ENCODE peak calls at places on chromosomes 5 and 9, in nine cellular contexts. One of them, this sample, is unnamed.

GRCh38 chr5:10699281-10699874 is 61.7 kb downstream of the DAP start:
- DNase-seq in mucosa of descending colon: no peak
- DNase-seq in tibial artery: no peak
- DNase-seq in astrocyte: no peak
- DNase-seq in hepatocyte: no peak
- DNase-seq in transverse colon: no peak
- DNase-seq in fibroblast of pulmonary artery: no peak
- DNase-seq in keratinocyte: no peak
- DNase-seq in OCI-LY7: peak; percentile 83
- DNase-seq in this sample: no peak

GRCh38 chr5:63456279-63456678 is 506.0 kb downstream of the HTR1A start:
- DNase-seq in mucosa of descending colon: no peak
- DNase-seq in tibial artery: no peak
- DNase-seq in astrocyte: no peak
- DNase-seq in hepatocyte: no peak
- DNase-seq in transverse colon: no peak
- DNase-seq in fibroblast of pulmonary artery: no peak
- DNase-seq in keratinocyte: no peak
- DNase-seq in OCI-LY7: no peak
- DNase-seq in this sample: no peak

GRCh38 chr9:91837982-91838731 is 111.9 kb downstream of the ROR2 start:
- DNase-seq in mucosa of descending colon: peak; percentile 70
- DNase-seq in tibial artery: peak; percentile 66
- DNase-seq in astrocyte: peak; percentile 16
- DNase-seq in hepatocyte: peak; percentile 77
- DNase-seq in transverse colon: peak; percentile 75
- DNase-seq in fibroblast of pulmonary artery: peak; percentile 72
- DNase-seq in keratinocyte: peak; percentile 25
- DNase-seq in OCI-LY7: no peak
- DNase-seq in this sample: peak; percentile 48

GRCh38 chr5:32087086-32088082 is 86.7 kb downstream of the GOLPH3 start:
- DNase-seq in mucosa of descending colon: no peak
- DNase-seq in tibial artery: no peak
- DNase-seq in astrocyte: no peak
- DNase-seq in hepatocyte: no peak
- DNase-seq in transverse colon: no peak
- DNase-seq in fibroblast of pulmonary artery: no peak
- DNase-seq in keratinocyte: no peak
- DNase-seq in OCI-LY7: no peak
- DNase-seq in this sample: no peak

GRCh38 chr5:125326114-125326513 is 579.7 kb upstream of the ZNF608 start:
- DNase-seq in mucosa of descending colon: peak; percentile 45
- DNase-seq in tibial artery: no peak
- DNase-seq in astrocyte: peak; percentile 84
- DNase-seq in hepatocyte: peak; percentile 55
- DNase-seq in transverse colon: peak; percentile 23
- DNase-seq in fibroblast of pulmonary artery: peak; percentile 73
- DNase-seq in keratinocyte: no peak
- DNase-seq in OCI-LY7: no peak
- DNase-seq in this sample: no peak

GRCh38 chr9:37328561-37329227 is 93.8 kb upstream of the GRHPR start:
- DNase-seq in mucosa of descending colon: peak; percentile 20
- DNase-seq in tibial artery: no peak
- DNase-seq in astrocyte: no peak
- DNase-seq in hepatocyte: no peak
- DNase-seq in transverse colon: no peak
- DNase-seq in fibroblast of pulmonary artery: no peak
- DNase-seq in keratinocyte: no peak
- DNase-seq in OCI-LY7: no peak
- DNase-seq in this sample: no peak

GRCh38 chr5:135073771-135074345 is 39.8 kb upstream of the PITX1 start:
- DNase-seq in mucosa of descending colon: no peak
- DNase-seq in tibial artery: peak; percentile 43
- DNase-seq in astrocyte: peak; percentile 38
- DNase-seq in hepatocyte: no peak
- DNase-seq in transverse colon: no peak
- DNase-seq in fibroblast of pulmonary artery: peak; percentile 4
- DNase-seq in keratinocyte: no peak
- DNase-seq in OCI-LY7: no peak
- DNase-seq in this sample: no peak

GRCh38 chr5:67639311-67639710 is 442.7 kb upstream of the CD180 start:
- DNase-seq in mucosa of descending colon: no peak
- DNase-seq in tibial artery: no peak
- DNase-seq in astrocyte: no peak
- DNase-seq in hepatocyte: no peak
- DNase-seq in transverse colon: no peak
- DNase-seq in fibroblast of pulmonary artery: peak; percentile 20
- DNase-seq in keratinocyte: no peak
- DNase-seq in OCI-LY7: no peak
- DNase-seq in this sample: no peak

GRCh38 chr5:129094924-129095797 is 612 bp downstream of the ISOC1 start:
- DNase-seq in mucosa of descending colon: peak; percentile 77
- DNase-seq in tibial artery: peak; percentile 77
- DNase-seq in astrocyte: peak; percentile 11
- DNase-seq in hepatocyte: peak; percentile 87
- DNase-seq in transverse colon: peak; percentile 79
- DNase-seq in fibroblast of pulmonary artery: peak; percentile 73
- DNase-seq in keratinocyte: no peak
- DNase-seq in OCI-LY7: peak; percentile 53
- DNase-seq in this sample: peak; percentile 54

GRCh38 chr5:150458819-150459557 is 9.4 kb upstream of the RPS14 start:
- DNase-seq in mucosa of descending colon: peak; percentile 89
- DNase-seq in tibial artery: peak; percentile 83
- DNase-seq in astrocyte: no peak
- DNase-seq in hepatocyte: peak; percentile 86
- DNase-seq in transverse colon: peak; percentile 89
- DNase-seq in fibroblast of pulmonary artery: peak; percentile 55
- DNase-seq in keratinocyte: no peak
- DNase-seq in OCI-LY7: peak; percentile 84
- DNase-seq in this sample: no peak
- H3K4me3 ChIP-seq in mucosa of descending colon: no peak overlapping the region
- H3K4me3 ChIP-seq in tibial artery: peak overlapping the region; percentile 32
- H3K4me3 ChIP-seq in astrocyte: no peak overlapping the region
- H3K4me3 ChIP-seq in hepatocyte: no peak overlapping the region
- H3K4me3 ChIP-seq in transverse colon: no peak overlapping the region
- H3K4me3 ChIP-seq in fibroblast of pulmonary artery: no peak overlapping the region
- H3K4me3 ChIP-seq in keratinocyte: no peak overlapping the region
- H3K4me3 ChIP-seq in OCI-LY7: no peak overlapping the region
- H3K4me3 ChIP-seq in this sample: no peak overlapping the region

GRCh38 chr9:125141251-125141650 is 2.1 kb downstream of the SCAI start:
- DNase-seq in mucosa of descending colon: no peak
- DNase-seq in tibial artery: no peak
- DNase-seq in astrocyte: peak; percentile 50
- DNase-seq in hepatocyte: no peak
- DNase-seq in transverse colon: no peak
- DNase-seq in fibroblast of pulmonary artery: no peak
- DNase-seq in keratinocyte: no peak
- DNase-seq in OCI-LY7: no peak
- DNase-seq in this sample: no peak
- H3K4me3 ChIP-seq in mucosa of descending colon: no peak overlapping the region
- H3K4me3 ChIP-seq in tibial artery: no peak overlapping the region
- H3K4me3 ChIP-seq in astrocyte: no peak overlapping the region
- H3K4me3 ChIP-seq in hepatocyte: no peak overlapping the region
- H3K4me3 ChIP-seq in transverse colon: no peak overlapping the region
- H3K4me3 ChIP-seq in fibroblast of pulmonary artery: no peak overlapping the region
- H3K4me3 ChIP-seq in keratinocyte: no peak overlapping the region
- H3K4me3 ChIP-seq in OCI-LY7: no peak overlapping the region
- H3K4me3 ChIP-seq in this sample: no peak overlapping the region

GRCh38 chr9:131446276-131446675 is 52.4 kb downstream of the PRRC2B start:
- DNase-seq in mucosa of descending colon: no peak
- DNase-seq in tibial artery: peak; percentile 50
- DNase-seq in astrocyte: no peak
- DNase-seq in hepatocyte: no peak
- DNase-seq in transverse colon: no peak
- DNase-seq in fibroblast of pulmonary artery: no peak
- DNase-seq in keratinocyte: no peak
- DNase-seq in OCI-LY7: no peak
- DNase-seq in this sample: no peak

GRCh38 chr9:131447600-131447999 is 53.7 kb downstream of the PRRC2B start:
- DNase-seq in mucosa of descending colon: no peak
- DNase-seq in tibial artery: peak; percentile 23
- DNase-seq in astrocyte: no peak
- DNase-seq in hepatocyte: no peak
- DNase-seq in transverse colon: no peak
- DNase-seq in fibroblast of pulmonary artery: no peak
- DNase-seq in keratinocyte: no peak
- DNase-seq in OCI-LY7: no peak
- DNase-seq in this sample: no peak

GRCh38 chr9:131449276-131449675 is 53.4 kb upstream of the POMT1 start:
- DNase-seq in mucosa of descending colon: no peak
- DNase-seq in tibial artery: no peak
- DNase-seq in astrocyte: no peak
- DNase-seq in hepatocyte: no peak
- DNase-seq in transverse colon: no peak
- DNase-seq in fibroblast of pulmonary artery: no peak
- DNase-seq in keratinocyte: no peak
- DNase-seq in OCI-LY7: no peak
- DNase-seq in this sample: no peak

GRCh38 chr9:131447148-131447547 is 53.3 kb downstream of the PRRC2B start:
- DNase-seq in mucosa of descending colon: no peak
- DNase-seq in tibial artery: peak; percentile 33
- DNase-seq in astrocyte: peak; percentile 70
- DNase-seq in hepatocyte: no peak
- DNase-seq in transverse colon: no peak
- DNase-seq in fibroblast of pulmonary artery: no peak
- DNase-seq in keratinocyte: no peak
- DNase-seq in OCI-LY7: no peak
- DNase-seq in this sample: no peak

DNA sequence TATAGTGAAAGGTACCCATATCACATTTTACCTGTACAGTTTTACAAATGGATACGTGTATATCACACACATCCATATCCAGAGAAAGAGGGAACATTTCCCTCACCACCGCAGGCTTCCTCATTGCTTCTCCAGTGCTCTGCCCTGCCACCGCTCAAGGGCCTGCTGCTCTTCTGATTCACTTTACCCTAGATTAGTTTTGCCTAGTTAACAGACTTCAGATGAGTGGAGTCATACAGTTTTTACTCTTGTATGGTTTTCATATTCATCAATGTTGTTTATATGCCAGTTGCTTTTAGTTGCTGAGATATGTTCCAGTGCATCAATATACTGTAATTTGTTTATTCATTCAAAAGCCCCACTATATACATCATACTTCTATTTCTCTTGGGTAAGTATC is 53.9 kb upstream of the POMT1 start:
- DNase-seq in mucosa of descending colon: no peak
- DNase-seq in tibial artery: no peak
- DNase-seq in astrocyte: no peak
- DNase-seq in hepatocyte: no peak
- DNase-seq in transverse colon: no peak
- DNase-seq in fibroblast of pulmonary artery: no peak
- DNase-seq in keratinocyte: no peak
- DNase-seq in OCI-LY7: no peak
- DNase-seq in this sample: no peak
- H3K4me3 ChIP-seq in mucosa of descending colon: no peak overlapping the region
- H3K4me3 ChIP-seq in tibial artery: no peak overlapping the region
- H3K4me3 ChIP-seq in astrocyte: no peak overlapping the region
- H3K4me3 ChIP-seq in hepatocyte: no peak overlapping the region
- H3K4me3 ChIP-seq in transverse colon: no peak overlapping the region
- H3K4me3 ChIP-seq in fibroblast of pulmonary artery: no peak overlapping the region
- H3K4me3 ChIP-seq in keratinocyte: no peak overlapping the region
- H3K4me3 ChIP-seq in OCI-LY7: no peak overlapping the region
- H3K4me3 ChIP-seq in this sample: no peak overlapping the region

DNA sequence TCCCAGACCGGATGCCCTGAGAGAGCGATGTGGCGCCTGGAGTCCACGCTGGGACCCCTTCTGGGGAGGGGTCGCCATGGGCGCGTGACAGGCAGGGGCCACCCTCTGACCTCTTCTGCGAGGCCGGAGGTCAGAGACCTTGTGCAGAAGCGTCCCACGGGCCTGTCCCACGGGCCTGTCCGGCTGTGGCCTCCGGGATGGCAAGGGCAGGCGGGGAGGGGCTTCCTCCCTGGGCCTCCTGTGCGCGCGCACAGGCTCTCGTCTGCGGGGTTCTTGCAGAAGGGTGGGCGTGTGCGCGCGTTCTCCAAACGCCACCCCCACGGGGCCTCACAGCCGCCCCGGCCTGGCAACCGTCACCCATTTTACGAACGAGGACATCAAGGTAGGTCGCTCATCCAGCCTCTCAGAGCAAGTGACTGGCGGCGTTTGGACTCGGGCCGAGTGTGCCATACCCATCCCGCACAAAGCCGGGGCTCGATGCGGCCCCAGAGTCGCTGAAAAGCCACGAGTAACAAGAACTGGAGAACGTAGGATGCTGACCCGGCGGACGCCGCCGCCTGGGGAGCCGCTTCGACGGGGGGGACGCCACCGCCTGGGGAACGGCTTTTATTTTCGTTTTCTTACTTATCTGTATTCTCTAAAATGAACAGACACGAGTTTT is 897 bp downstream of the AHRR start:
- DNase-seq in mucosa of descending colon: no peak
- DNase-seq in tibial artery: no peak
- DNase-seq in astrocyte: no peak
- DNase-seq in hepatocyte: no peak
- DNase-seq in transverse colon: no peak
- DNase-seq in fibroblast of pulmonary artery: no peak
- DNase-seq in keratinocyte: no peak
- DNase-seq in OCI-LY7: no peak
- DNase-seq in this sample: no peak
- H3K4me3 ChIP-seq in mucosa of descending colon: no peak overlapping the region
- H3K4me3 ChIP-seq in tibial artery: peak overlapping the region; percentile 40
- H3K4me3 ChIP-seq in astrocyte: peak overlapping the region; percentile 56
- H3K4me3 ChIP-seq in hepatocyte: no peak overlapping the region
- H3K4me3 ChIP-seq in transverse colon: peak overlapping the region; percentile 49
- H3K4me3 ChIP-seq in fibroblast of pulmonary artery: peak overlapping the region; percentile 63
- H3K4me3 ChIP-seq in keratinocyte: no peak overlapping the region
- H3K4me3 ChIP-seq in OCI-LY7: no peak overlapping the region
- H3K4me3 ChIP-seq in this sample: no peak overlapping the region

GRCh38 chr9:127769985-127770904 is 8.2 kb downstream of the SH2D3C start:
- DNase-seq in mucosa of descending colon: no peak
- DNase-seq in tibial artery: no peak
- DNase-seq in astrocyte: no peak
- DNase-seq in hepatocyte: no peak
- DNase-seq in transverse colon: no peak
- DNase-seq in fibroblast of pulmonary artery: no peak
- DNase-seq in keratinocyte: no peak
- DNase-seq in OCI-LY7: no peak
- DNase-seq in this sample: no peak
- H3K4me3 ChIP-seq in mucosa of descending colon: no peak overlapping the region
- H3K4me3 ChIP-seq in tibial artery: peak overlapping the region; percentile 50
- H3K4me3 ChIP-seq in astrocyte: peak overlapping the region; percentile 56
- H3K4me3 ChIP-seq in hepatocyte: no peak overlapping the region
- H3K4me3 ChIP-seq in transverse colon: peak overlapping the region; percentile 42
- H3K4me3 ChIP-seq in fibroblast of pulmonary artery: peak overlapping the region; percentile 67
- H3K4me3 ChIP-seq in keratinocyte: peak overlapping the region; percentile 73
- H3K4me3 ChIP-seq in OCI-LY7: peak overlapping the region; percentile 69
- H3K4me3 ChIP-seq in this sample: peak overlapping the region; percentile 72

DNA sequence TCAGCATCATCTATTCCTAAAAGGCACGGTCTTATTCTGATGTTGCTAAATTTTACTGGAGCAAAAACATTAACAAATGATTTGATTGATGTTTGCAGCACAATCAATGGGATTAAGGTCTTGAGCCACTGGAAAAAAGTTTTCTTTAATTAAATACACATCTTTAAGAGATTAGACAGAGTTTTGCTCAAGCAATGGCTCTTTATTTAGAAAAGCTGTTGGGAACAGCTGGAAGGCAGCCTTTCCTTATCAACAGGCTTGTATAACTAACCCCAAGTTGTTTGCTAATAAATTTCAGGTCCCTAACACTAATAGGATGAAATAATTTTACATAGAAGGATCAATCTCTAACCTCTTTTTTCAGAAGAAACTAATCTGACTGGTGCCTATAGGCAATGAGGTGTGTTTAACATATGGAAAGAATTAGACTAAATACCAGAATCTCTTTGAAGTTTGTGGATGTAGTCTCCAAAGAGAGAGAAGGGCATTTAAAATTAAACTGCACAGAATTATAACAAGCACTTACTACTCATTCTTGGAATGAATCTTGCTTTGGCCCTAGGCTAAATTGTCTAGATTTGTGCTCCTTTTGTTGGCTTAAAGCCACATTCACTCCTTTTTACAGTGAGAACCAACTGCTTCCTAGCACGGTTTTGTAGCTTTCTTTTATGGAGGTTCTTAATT is 67.3 kb upstream of the TNFAIP8 start:
- DNase-seq in mucosa of descending colon: no peak
- DNase-seq in tibial artery: no peak
- DNase-seq in astrocyte: peak; percentile 21
- DNase-seq in hepatocyte: no peak
- DNase-seq in transverse colon: no peak
- DNase-seq in fibroblast of pulmonary artery: no peak
- DNase-seq in keratinocyte: no peak
- DNase-seq in OCI-LY7: no peak
- DNase-seq in this sample: peak; percentile 72
- H3K4me3 ChIP-seq in mucosa of descending colon: no peak overlapping the region
- H3K4me3 ChIP-seq in tibial artery: no peak overlapping the region
- H3K4me3 ChIP-seq in astrocyte: no peak overlapping the region
- H3K4me3 ChIP-seq in hepatocyte: no peak overlapping the region
- H3K4me3 ChIP-seq in transverse colon: no peak overlapping the region
- H3K4me3 ChIP-seq in fibroblast of pulmonary artery: no peak overlapping the region
- H3K4me3 ChIP-seq in keratinocyte: peak overlapping the region; percentile 46
- H3K4me3 ChIP-seq in OCI-LY7: no peak overlapping the region
- H3K4me3 ChIP-seq in this sample: peak overlapping the region; percentile 43

This sample was measured in PC-9.